ENCODE peak calls at places on chromosome 6, in six cellular contexts. K is K562, I is lower lobe of right lung, C is heart left ventricle, R is gastrocnemius medialis, S is body of pancreas. A is an unnamed sample.

GRCh38 chr6:135002229-135002844 is 52.3 kb downstream of the HBS1L start:
- ATAC-seq in K (peak; percentile 47), I (no peak), C (no peak), R (no peak), S (no peak), A (no peak)

GRCh38 chr6:321158-321438 is 28.8 kb downstream of the DUSP22 start:
- ATAC-seq in K (no peak), I (no peak), C (no peak), R (no peak), S (no peak), A (no peak)

GRCh38 chr6:157428418-157429202 is 47.6 kb downstream of the ZDHHC14 start:
- ATAC-seq in K (peak; percentile 72), I (no peak), C (no peak), R (no peak), S (peak; percentile 31), A (no peak)

GRCh38 chr6:157229733-157230132 is 93.6 kb downstream of the TMEM242 start:
- ATAC-seq in K (no peak), I (no peak), C (no peak), R (no peak), S (no peak), A (no peak)

GRCh38 chr6:2819115-2819514 is 22.5 kb downstream of the SERPINB1 start:
- ATAC-seq in K (no peak), I (no peak), C (peak; percentile 36), R (peak; percentile 24), S (no peak), A (no peak)

GRCh38 chr6:107845777-107846176 is 21.7 kb upstream of the SCML4 start:
- ATAC-seq in K (no peak), I (no peak), C (no peak), R (no peak), S (no peak), A (no peak)

GRCh38 chr6:41589636-41590622 is 43.7 kb downstream of the FOXP4 start:
- ATAC-seq in K (no peak), I (no peak), C (no peak), R (no peak), S (no peak), A (no peak)

GRCh38 chr6:144561455-144562043 is 276.4 kb downstream of the UTRN start:
- ATAC-seq in K (peak; percentile 22), I (no peak), C (no peak), R (no peak), S (no peak), A (no peak)

GRCh38 chr6:5068153-5068751 is 16.9 kb upstream of the PPP1R3G start:
- ATAC-seq in K (no peak), I (no peak), C (no peak), R (no peak), S (no peak), A (no peak)

GRCh38 chr6:166310634-166311033 is 2.4 kb upstream of the PRR18 start:
- ATAC-seq in K (peak; percentile 64), I (no peak), C (no peak), R (no peak), S (no peak), A (no peak)

GRCh38 chr6:127459231-127459641 is at the start of gene KIAA0408:
- ATAC-seq in K (peak; percentile 46), I (peak; percentile 79), C (peak; percentile 90), R (peak; percentile 92), S (peak; percentile 88), A (peak; percentile 97)

GRCh38 chr6:167113935-167114910 is 8.7 kb upstream of the CCR6 start:
- ATAC-seq in K (peak; percentile 32), I (no peak), C (no peak), R (no peak), S (no peak), A (no peak)

GRCh38 chr6:32108727-32109113 is 418 bp downstream of the TNXB start:
- ATAC-seq in K (peak; percentile 6), I (no peak), C (no peak), R (peak; percentile 2), S (no peak), A (peak; percentile 1)

GRCh38 chr6:7129360-7129759 is 21.6 kb downstream of the RREB1 start:
- ATAC-seq in K (peak; percentile 16), I (peak; percentile 38), C (peak; percentile 36), R (peak; percentile 40), S (no peak), A (no peak)

GRCh38 chr6:26016326-26017275 is 54.0 kb downstream of the TRIM38 start:
- ATAC-seq in K (no peak), I (no peak), C (peak; percentile 41), R (no peak), S (no peak), A (no peak)

GRCh38 chr6:105911106-105911629 is 175.0 kb upstream of the PRDM1 start:
- ATAC-seq in K (no peak), I (no peak), C (peak; percentile 68), R (no peak), S (peak; percentile 30), A (no peak)

GRCh38 chr6:20197251-20197650 is 15.0 kb downstream of the MBOAT1 start:
- ATAC-seq in K (no peak), I (no peak), C (no peak), R (no peak), S (no peak), A (no peak)

GRCh38 chr6:163126741-163127140 is 287.8 kb upstream of the QKI start:
- ATAC-seq in K (no peak), I (peak; percentile 31), C (no peak), R (no peak), S (no peak), A (no peak)

GRCh38 chr6:63584566-63584965 is 12.3 kb downstream of the LOC128125822 start:
- ATAC-seq in K (no peak), I (peak; percentile 34), C (no peak), R (no peak), S (no peak), A (no peak)

GRCh38 chr6:33419580-33420492 is at the start of gene SYNGAP1:
- ATAC-seq in K (no peak), I (no peak), C (no peak), R (no peak), S (no peak), A (peak; percentile 31)

GRCh38 chr6:73079611-73079955 is 145.7 kb downstream of the KHDC1L start:
- ATAC-seq in K (no peak), I (no peak), C (no peak), R (no peak), S (no peak), A (no peak)

GRCh38 chr6:147127587-147127986 is 76.6 kb upstream of the STXBP5 start:
- ATAC-seq in K (no peak), I (no peak), C (no peak), R (no peak), S (no peak), A (no peak)

GRCh38 chr6:124963416-124964083 is 1.3 kb downstream of the RNF217 start:
- ATAC-seq in K (peak; percentile 3), I (peak; percentile 25), C (peak; percentile 34), R (peak; percentile 35), S (peak; percentile 19), A (no peak)

GRCh38 chr6:160004018-160004417 is 35.1 kb downstream of the IGF2R start:
- ATAC-seq in K (no peak), I (no peak), C (peak; percentile 33), R (no peak), S (no peak), A (no peak)

GRCh38 chr6:2797564-2798014 is 32.4 kb downstream of the WRNIP1 start:
- ATAC-seq in K (peak; percentile 37), I (peak; percentile 76), C (no peak), R (no peak), S (peak; percentile 89), A (peak; percentile 22)

GRCh38 chr6:13038315-13039261 is 289.7 kb downstream of the TBC1D7 start:
- ATAC-seq in K (no peak), I (peak; percentile 70), C (peak; percentile 77), R (no peak), S (no peak), A (no peak)

GRCh38 chr6:2866183-2866846 is 24.7 kb upstream of the SERPINB1 start:
- ATAC-seq in K (no peak), I (peak; percentile 48), C (peak; percentile 20), R (no peak), S (peak; percentile 49), A (no peak)

GRCh38 chr6:144248003-144248402 is 37.1 kb upstream of the UTRN start:
- ATAC-seq in K (no peak), I (no peak), C (no peak), R (no peak), S (no peak), A (no peak)

GRCh38 chr6:109373762-109374161 is 8.5 kb downstream of the CD164 start:
- ATAC-seq in K (peak; percentile 14), I (peak; percentile 67), C (no peak), R (peak; percentile 69), S (no peak), A (no peak)

GRCh38 chr6:152368761-152369624 is 268.2 kb downstream of the SYNE1 start:
- ATAC-seq in K (no peak), I (peak; percentile 43), C (peak; percentile 85), R (peak; percentile 98), S (peak; percentile 90), A (peak; percentile 92)

GRCh38 chr6:149903938-149904611 is 6.2 kb upstream of the RAET1E start:
- ATAC-seq in K (peak; percentile 49), I (no peak), C (no peak), R (no peak), S (no peak), A (no peak)

GRCh38 chr6:46050845-46051405 is 35.3 kb upstream of the CLIC5 start:
- ATAC-seq in K (no peak), I (peak; percentile 28), C (no peak), R (no peak), S (no peak), A (no peak)

GRCh38 chr6:52584203-52584602 is 7.3 kb upstream of the TRAM2 start:
- ATAC-seq in K (no peak), I (no peak), C (no peak), R (no peak), S (no peak), A (no peak)
- TF ChIP-seq CTCF in K (no peak), I (no peak), C (no peak), R (no peak), S (no peak), A (no peak)

GRCh38 chr6:170201361-170201760 is 89.5 kb downstream of the DLL1 start:
- ATAC-seq in K (no peak), I (no peak), C (no peak), R (no peak), S (no peak), A (no peak)
- TF ChIP-seq CTCF in K (no peak), I (no peak), C (no peak), R (no peak), S (no peak), A (no peak)

DNA sequence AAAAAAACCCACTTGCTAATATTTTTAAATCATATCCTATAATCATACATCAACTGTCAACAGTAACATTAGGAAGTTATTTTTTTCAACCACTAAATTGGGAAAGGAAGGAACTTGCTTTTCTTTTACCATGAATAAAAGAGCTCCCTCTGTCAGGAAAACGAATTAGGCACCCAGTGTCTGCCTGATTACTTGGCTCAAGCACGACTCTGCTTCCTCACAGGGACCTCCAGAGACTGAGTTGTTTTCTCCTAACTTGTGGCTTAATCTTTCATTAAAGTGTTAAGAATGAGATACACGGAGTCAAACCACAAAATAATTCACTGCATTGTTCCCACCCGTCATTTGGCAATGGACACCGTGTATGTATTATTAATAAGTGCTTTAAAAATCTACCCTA is 1405.1 kb upstream of the EYS start:
- ATAC-seq in K (peak; percentile 57), I (no peak), C (no peak), R (no peak), S (no peak), A (no peak)
- TF ChIP-seq CTCF in K (no peak), I (no peak), C (no peak), R (no peak), S (no peak), A (no peak)

GRCh38 chr6:165274611-165275010 is 34.8 kb downstream of the C6orf118 start:
- ATAC-seq in K (no peak), I (no peak), C (no peak), R (no peak), S (no peak), A (no peak)

GRCh38 chr6:165272585-165272984 is 36.8 kb downstream of the C6orf118 start:
- ATAC-seq in K (no peak), I (no peak), C (no peak), R (no peak), S (no peak), A (no peak)
- TF ChIP-seq CTCF in K (no peak), I (no peak), C (no peak), R (no peak), S (no peak), A (no peak)